ENCODE peak calls at places on chromosomes 13 and 19, in ten cellular contexts. N, Z, P, B, G, A, O, W, C and R are unnamed samples.

GRCh38 chr19:9219489-9219888 is at the start of gene OR7D4:
- DNase-seq in N (no peak), Z (no peak), P (no peak), B (no peak), G (no peak), A (no peak), O (no peak), W (no peak), C (no peak), R (no peak)

GRCh38 chr19:45598267-45599011 is 3.6 kb downstream of the GPR4 start:
- DNase-seq in N (no peak), Z (no peak), P (no peak), B (no peak), G (peak), A (peak), O (peak), W (no peak), C (no peak), R (no peak)

GRCh38 chr19:15280048-15280725 is 47.9 kb upstream of the EPHX3 start:
- DNase-seq in N (no peak), Z (no peak), P (no peak), B (no peak), G (no peak), A (no peak), O (peak), W (no peak), C (no peak), R (no peak)

GRCh38 chr13:35514166-35514565 is 37.7 kb upstream of the MAB21L1 start:
- DNase-seq in N (no peak), Z (no peak), P (no peak), B (no peak), G (no peak), A (no peak), O (no peak), W (no peak), C (no peak), R (no peak)

GRCh38 chr13:27481766-27482165 is 31.4 kb upstream of the MTIF3 start:
- DNase-seq in N (no peak), Z (peak), P (no peak), B (no peak), G (no peak), A (peak), O (peak), W (peak), C (peak), R (no peak)

GRCh38 chr13:21020176-21020575 is 41.2 kb downstream of the LATS2 start:
- DNase-seq in N (no peak), Z (no peak), P (no peak), B (no peak), G (no peak), A (no peak), O (no peak), W (no peak), C (no peak), R (no peak)

GRCh38 chr19:547836-548720 is 4.2 kb downstream of the GZMM start:
- DNase-seq in N (no peak), Z (no peak), P (no peak), B (no peak), G (peak), A (no peak), O (no peak), W (no peak), C (no peak), R (no peak)

GRCh38 chr19:11194657-11195056 is 2.7 kb downstream of the KANK2 start:
- DNase-seq in N (no peak), Z (no peak), P (no peak), B (no peak), G (no peak), A (no peak), O (no peak), W (no peak), C (no peak), R (no peak)

GRCh38 chr19:42271045-42271419 is 2.0 kb downstream of the CIC start:
- DNase-seq in N (no peak), Z (no peak), P (no peak), B (no peak), G (no peak), A (no peak), O (no peak), W (peak), C (no peak), R (no peak)

GRCh38 chr19:43763473-43763939 is 8.7 kb upstream of the SMG9 start:
- DNase-seq in N (no peak), Z (no peak), P (no peak), B (no peak), G (peak), A (peak), O (no peak), W (no peak), C (no peak), R (no peak)

GRCh38 chr19:37905936-37906867 is at the start of gene WDR87:
- DNase-seq in N (no peak), Z (peak), P (no peak), B (no peak), G (peak), A (no peak), O (no peak), W (peak), C (peak), R (peak)

GRCh38 chr13:27139565-27139964 is 32.0 kb downstream of the USP12 start:
- DNase-seq in N (no peak), Z (no peak), P (no peak), B (no peak), G (no peak), A (no peak), O (no peak), W (no peak), C (no peak), R (no peak)

GRCh38 chr13:31046711-31047279 is 114.3 kb downstream of the TEX26 start:
- DNase-seq in N (no peak), Z (no peak), P (no peak), B (no peak), G (no peak), A (peak), O (peak), W (peak), C (peak), R (no peak)

GRCh38 chr13:85654227-85654626 is 145.0 kb downstream of the SLITRK6 start:
- DNase-seq in N (no peak), Z (no peak), P (no peak), B (no peak), G (no peak), A (no peak), O (no peak), W (no peak), C (no peak), R (no peak)

GRCh38 chr13:105343134-105343806 is 1192.2 kb downstream of the EFNB2 start:
- DNase-seq in N (no peak), Z (no peak), P (no peak), B (no peak), G (no peak), A (no peak), O (no peak), W (no peak), C (no peak), R (no peak)

GRCh38 chr13:94115054-94115453 is 364.4 kb downstream of the DCT start:
- DNase-seq in N (no peak), Z (no peak), P (no peak), B (no peak), G (no peak), A (no peak), O (no peak), W (no peak), C (no peak), R (no peak)

GRCh38 chr13:103517066-103517767 is 451.0 kb upstream of the SLC10A2 start:
- DNase-seq in N (no peak), Z (no peak), P (no peak), B (no peak), G (no peak), A (no peak), O (no peak), W (no peak), C (no peak), R (no peak)

GRCh38 chr19:52646571-52647222 is 8.5 kb upstream of the ZNF83 start:
- DNase-seq in N (no peak), Z (peak), P (no peak), B (no peak), G (no peak), A (peak), O (no peak), W (no peak), C (no peak), R (no peak)

GRCh38 chr13:39415003-39415402 is 188.0 kb downstream of the LHFPL6 start:
- DNase-seq in N (no peak), Z (no peak), P (no peak), B (peak), G (no peak), A (peak), O (no peak), W (no peak), C (no peak), R (no peak)

GRCh38 chr19:11096210-11096841 is 7.1 kb downstream of the LDLR start:
- DNase-seq in N (no peak), Z (no peak), P (no peak), B (no peak), G (peak), A (peak), O (peak), W (peak), C (no peak), R (peak)

GRCh38 chr13:63864171-63864902 is 2448.7 kb upstream of the PCDH20 start:
- DNase-seq in N (no peak), Z (no peak), P (no peak), B (no peak), G (no peak), A (peak), O (no peak), W (no peak), C (no peak), R (no peak)

GRCh38 chr13:45142440-45143345 is 22.4 kb downstream of the GTF2F2 start:
- DNase-seq in N (no peak), Z (no peak), P (no peak), B (no peak), G (no peak), A (peak), O (no peak), W (no peak), C (no peak), R (no peak)

GRCh38 chr19:45553464-45553863 is 31.1 kb downstream of the OPA3 start:
- DNase-seq in N (no peak), Z (no peak), P (no peak), B (no peak), G (no peak), A (no peak), O (no peak), W (no peak), C (peak), R (no peak)

GRCh38 chr19:53037101-53038097 is 7.1 kb upstream of the ERVV-2 start:
- DNase-seq in N (no peak), Z (no peak), P (no peak), B (no peak), G (peak), A (peak), O (peak), W (peak), C (peak), R (no peak)

GRCh38 chr13:30847697-30848307 is 58.3 kb upstream of the MEDAG start:
- DNase-seq in N (peak), Z (no peak), P (peak), B (no peak), G (no peak), A (peak), O (no peak), W (no peak), C (no peak), R (no peak)

GRCh38 chr19:2184422-2185012 is 20.8 kb downstream of the DOT1L start:
- DNase-seq in N (no peak), Z (no peak), P (no peak), B (no peak), G (no peak), A (no peak), O (no peak), W (no peak), C (no peak), R (no peak)
- TF ChIP-seq CTCF in N (no peak), Z (no peak), P (no peak), B (no peak), G (no peak), A (no peak), O (no peak), W (no peak), C (no peak), R (no peak)

GRCh38 chr13:62358646-62358932 is 942.9 kb upstream of the PCDH20 start:
- DNase-seq in N (no peak), Z (no peak), P (no peak), B (no peak), G (no peak), A (no peak), O (no peak), W (no peak), C (no peak), R (no peak)

GRCh38 chr13:62360609-62361008 is 945.0 kb upstream of the PCDH20 start:
- DNase-seq in N (no peak), Z (no peak), P (no peak), B (no peak), G (no peak), A (no peak), O (no peak), W (no peak), C (no peak), R (no peak)

GRCh38 chr13:62356977-62357376 is 941.3 kb upstream of the PCDH20 start:
- DNase-seq in N (no peak), Z (no peak), P (peak), B (no peak), G (no peak), A (no peak), O (no peak), W (no peak), C (no peak), R (no peak)

GRCh38 chr13:62357887-62358645 is 942.4 kb upstream of the PCDH20 start:
- DNase-seq in N (no peak), Z (peak), P (peak), B (no peak), G (peak), A (peak), O (no peak), W (no peak), C (no peak), R (peak)
- TF ChIP-seq CTCF in N (no peak), Z (peak), P (peak), B (no peak), G (peak), A (peak), O (no peak), W (no peak), C (no peak), R (peak)

GRCh38 chr13:113968463-113969310 is 5.2 kb downstream of the C13orf46 start:
- DNase-seq in N (no peak), Z (no peak), P (no peak), B (no peak), G (no peak), A (no peak), O (peak), W (peak), C (no peak), R (no peak)
- TF ChIP-seq CTCF in N (no peak), Z (no peak), P (peak), B (no peak), G (peak), A (no peak), O (no peak), W (no peak), C (no peak), R (no peak)

GRCh38 chr13:99505814-99506269 is 4.6 kb downstream of the TM9SF2 start:
- DNase-seq in N (no peak), Z (peak), P (no peak), B (no peak), G (no peak), A (peak), O (no peak), W (no peak), C (no peak), R (no peak)
- TF ChIP-seq CTCF in N (peak), Z (peak), P (peak), B (peak), G (no peak), A (peak), O (peak), W (no peak), C (peak), R (no peak)

GRCh38 chr19:18647371-18647767 is 10.5 kb downstream of the KLHL26 start:
- DNase-seq in N (no peak), Z (no peak), P (no peak), B (no peak), G (no peak), A (no peak), O (no peak), W (no peak), C (no peak), R (no peak)

GRCh38 chr19:18647807-18648206 is 11.0 kb downstream of the KLHL26 start:
- DNase-seq in N (no peak), Z (no peak), P (no peak), B (no peak), G (no peak), A (no peak), O (no peak), W (no peak), C (no peak), R (no peak)

GRCh38 chr19:18646535-18647370 is 9.9 kb downstream of the KLHL26 start:
- DNase-seq in N (no peak), Z (no peak), P (no peak), B (no peak), G (no peak), A (no peak), O (no peak), W (no peak), C (no peak), R (no peak)

GRCh38 chr19:18645035-18645511 is 8.2 kb downstream of the KLHL26 start:
- DNase-seq in N (peak), Z (no peak), P (no peak), B (no peak), G (no peak), A (no peak), O (no peak), W (no peak), C (no peak), R (no peak)

DNA sequence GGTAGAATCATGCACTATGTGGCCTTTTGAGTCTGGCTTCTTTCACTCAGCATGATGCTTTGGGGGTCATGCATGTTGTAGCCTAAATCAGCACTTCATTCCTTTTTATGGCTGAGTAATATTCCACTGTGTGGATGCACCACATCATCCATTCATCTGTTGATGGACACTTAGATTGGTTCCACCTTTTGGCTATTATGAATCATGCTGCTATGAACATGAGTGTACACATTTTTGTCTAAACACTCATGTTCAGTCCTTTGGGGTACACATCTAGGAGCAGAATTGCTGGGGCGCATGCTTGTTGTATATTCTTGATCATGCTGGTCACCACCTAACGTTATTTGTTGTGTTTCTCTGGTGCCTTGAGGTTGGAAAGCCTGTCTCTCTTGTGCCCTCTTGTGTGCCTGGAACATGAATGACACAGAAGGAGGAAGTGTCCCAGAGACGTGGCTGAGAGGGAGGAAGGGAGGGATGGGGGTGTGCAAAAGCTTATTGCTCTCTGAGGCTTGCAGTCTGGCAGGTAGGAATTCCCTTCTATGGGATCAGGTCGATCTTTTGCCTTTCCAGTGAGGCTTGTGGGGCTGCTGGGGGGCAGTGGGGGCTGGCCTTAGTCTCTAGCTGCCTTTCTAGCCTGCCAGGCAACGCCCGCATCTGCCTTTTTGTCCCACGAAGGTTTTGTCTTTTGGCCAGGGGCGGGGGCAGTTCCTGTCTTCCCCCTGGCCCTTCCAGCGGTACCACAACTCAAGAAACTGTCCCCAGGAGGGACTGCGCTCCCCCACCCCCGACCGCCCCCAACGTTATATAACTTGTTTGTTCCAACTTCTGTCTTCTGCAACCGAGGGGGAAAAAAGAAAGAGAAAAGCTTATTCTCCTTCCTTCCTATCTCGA is 7.6 kb downstream of the KLHL26 start:
- DNase-seq in N (no peak), Z (no peak), P (no peak), B (peak), G (no peak), A (peak), O (no peak), W (no peak), C (no peak), R (no peak)
- TF ChIP-seq CTCF in N (no peak), Z (no peak), P (no peak), B (no peak), G (peak), A (no peak), O (no peak), W (no peak), C (no peak), R (no peak)